ENCODE peak calls at places on chromosomes 6 and 20, in nine cellular contexts. V is fibroblast of mammary gland, I is EH, Q is mucosa of gallbladder, T is A172, A is mesenteric fat pad, U is body of pancreas, X is breast epithelium, Y is sigmoid colon. Z is an unnamed sample.

GRCh38 chr6:36954262-36954931 is at the start of gene PI16:
- DNase-seq in V (no peak), I (no peak), Q (no peak), T (no peak), A (peak; percentile 64), U (no peak), X (no peak), Y (no peak), Z (no peak)

GRCh38 chr6:147738516-147739187 is 230.2 kb downstream of the SAMD5 start:
- DNase-seq in V (peak; percentile 11), I (peak; percentile 16), Q (no peak), T (peak; percentile 18), A (no peak), U (no peak), X (no peak), Y (no peak), Z (no peak)

GRCh38 chr20:46222521-46223007 is 85.7 kb downstream of the CDH22 start:
- DNase-seq in V (no peak), I (no peak), Q (no peak), T (no peak), A (no peak), U (peak; percentile 67), X (no peak), Y (no peak), Z (no peak)

GRCh38 chr6:48135352-48136084 is 24.5 kb upstream of the PTCHD4 start:
- DNase-seq in V (peak; percentile 92), I (peak; percentile 63), Q (no peak), T (peak; percentile 69), A (no peak), U (no peak), X (no peak), Y (no peak), Z (no peak)

GRCh38 chr20:46894579-46894958 is at the start of gene EYA2:
- DNase-seq in V (no peak), I (no peak), Q (no peak), T (no peak), A (no peak), U (no peak), X (no peak), Y (no peak), Z (no peak)

GRCh38 chr6:48505621-48506020 is 394.6 kb upstream of the PTCHD4 start:
- DNase-seq in V (no peak), I (no peak), Q (no peak), T (no peak), A (no peak), U (no peak), X (no peak), Y (no peak), Z (no peak)

GRCh38 chr6:57021086-57021720 is 25.3 kb upstream of the KIAA1586 start:
- DNase-seq in V (peak; percentile 66), I (peak; percentile 57), Q (no peak), T (peak; percentile 35), A (no peak), U (no peak), X (no peak), Y (no peak), Z (peak; percentile 37)

GRCh38 chr6:148193063-148193680 is 149.5 kb upstream of the SASH1 start:
- DNase-seq in V (peak; percentile 30), I (peak; percentile 16), Q (peak; percentile 60), T (no peak), A (no peak), U (no peak), X (peak; percentile 45), Y (no peak), Z (no peak)

GRCh38 chr20:1720226-1720625 is 62.6 kb upstream of the SIRPG start:
- DNase-seq in V (no peak), I (no peak), Q (peak; percentile 2), T (no peak), A (no peak), U (no peak), X (no peak), Y (no peak), Z (no peak)

GRCh38 chr20:41395669-41396664 is 29.3 kb upstream of the EMILIN3 start:
- DNase-seq in V (no peak), I (no peak), Q (no peak), T (no peak), A (peak; percentile 82), U (no peak), X (no peak), Y (no peak), Z (no peak)

GRCh38 chr6:129251669-129252376 is 368.9 kb downstream of the LAMA2 start:
- DNase-seq in V (peak; percentile 75), I (peak; percentile 78), Q (peak; percentile 56), T (peak; percentile 51), A (no peak), U (peak; percentile 50), X (no peak), Y (no peak), Z (peak; percentile 75)

GRCh38 chr6:21749754-21750153 is 156.2 kb downstream of the SOX4 start:
- DNase-seq in V (no peak), I (no peak), Q (no peak), T (no peak), A (no peak), U (no peak), X (no peak), Y (no peak), Z (no peak)

GRCh38 chr20:17835240-17835940 is 133.2 kb downstream of the SNX5 start:
- DNase-seq in V (peak; percentile 92), I (peak; percentile 94), Q (peak; percentile 53), T (peak; percentile 91), A (no peak), U (peak; percentile 49), X (peak; percentile 63), Y (peak; percentile 88), Z (no peak)

GRCh38 chr6:168376120-168376519 is 56.5 kb upstream of the DACT2 start:
- DNase-seq in V (no peak), I (no peak), Q (no peak), T (no peak), A (peak; percentile 68), U (no peak), X (no peak), Y (peak; percentile 17), Z (no peak)

GRCh38 chr6:32982084-32982701 is 13.8 kb downstream of the BRD2 start:
- DNase-seq in V (peak; percentile 44), I (peak; percentile 25), Q (no peak), T (no peak), A (no peak), U (no peak), X (no peak), Y (no peak), Z (no peak)

GRCh38 chr6:168828800-168829199 is 387.8 kb downstream of the SMOC2 start:
- DNase-seq in V (peak; percentile 13), I (no peak), Q (no peak), T (peak; percentile 43), A (no peak), U (no peak), X (no peak), Y (no peak), Z (no peak)

GRCh38 chr6:117890172-117890571 is 16.9 kb upstream of the SLC35F1 start:
- DNase-seq in V (no peak), I (peak; percentile 4), Q (no peak), T (no peak), A (no peak), U (no peak), X (no peak), Y (no peak), Z (peak; percentile 83)

GRCh38 chr6:34232901-34233300 is 3.8 kb upstream of the HMGA1 start:
- DNase-seq in V (peak; percentile 46), I (no peak), Q (no peak), T (no peak), A (no peak), U (no peak), X (no peak), Y (no peak), Z (no peak)

GRCh38 chr6:136723780-136724179 is 68.5 kb downstream of the MAP3K5 start:
- DNase-seq in V (no peak), I (no peak), Q (no peak), T (no peak), A (no peak), U (peak; percentile 32), X (no peak), Y (no peak), Z (no peak)

GRCh38 chr6:159572344-159573120 is 120.5 kb downstream of the SOD2 start:
- DNase-seq in V (no peak), I (peak; percentile 3), Q (no peak), T (no peak), A (no peak), U (no peak), X (no peak), Y (no peak), Z (no peak)

GRCh38 chr20:45051497-45052060 is 49.3 kb downstream of the KCNS1 start:
- DNase-seq in V (no peak), I (no peak), Q (no peak), T (no peak), A (no peak), U (no peak), X (no peak), Y (no peak), Z (no peak)

GRCh38 chr6:2959909-2960719 is 11.3 kb downstream of the SERPINB6 start:
- DNase-seq in V (peak; percentile 81), I (peak; percentile 94), Q (no peak), T (peak; percentile 68), A (no peak), U (no peak), X (peak; percentile 38), Y (no peak), Z (no peak)

GRCh38 chr6:142845624-142846458 is 99.1 kb downstream of the HIVEP2 start:
- DNase-seq in V (peak; percentile 80), I (peak; percentile 96), Q (peak; percentile 89), T (peak; percentile 73), A (peak; percentile 93), U (peak; percentile 89), X (peak; percentile 63), Y (peak; percentile 91), Z (no peak)

GRCh38 chr6:68976260-68976659 is 341.2 kb downstream of the ADGRB3 start:
- DNase-seq in V (no peak), I (no peak), Q (no peak), T (no peak), A (no peak), U (no peak), X (no peak), Y (no peak), Z (no peak)

GRCh38 chr6:31272431-31272830 is 539 bp upstream of the HLA-C start:
- DNase-seq in V (no peak), I (peak; percentile 10), Q (no peak), T (no peak), A (no peak), U (peak; percentile 15), X (no peak), Y (no peak), Z (no peak)

GRCh38 chr20:57658447-57659130 is 38.4 kb upstream of the ZBP1 start:
- DNase-seq in V (no peak), I (no peak), Q (no peak), T (no peak), A (peak; percentile 67), U (peak; percentile 4), X (peak; percentile 16), Y (peak; percentile 50), Z (no peak)

GRCh38 chr6:150201791-150202329 is 59.0 kb downstream of the PPP1R14C start:
- DNase-seq in V (no peak), I (no peak), Q (no peak), T (no peak), A (no peak), U (no peak), X (no peak), Y (no peak), Z (no peak)

GRCh38 chr20:24560571-24561485 is 91.4 kb downstream of the SYNDIG1 start:
- DNase-seq in V (no peak), I (no peak), Q (no peak), T (peak; percentile 21), A (no peak), U (no peak), X (no peak), Y (no peak), Z (no peak)

GRCh38 chr6:130885392-130886192 is 58.4 kb downstream of the SMLR1 start:
- DNase-seq in V (peak; percentile 85), I (peak; percentile 76), Q (peak; percentile 84), T (peak; percentile 68), A (no peak), U (peak; percentile 76), X (peak; percentile 48), Y (peak; percentile 78), Z (peak; percentile 91)

GRCh38 chr6:137045221-137045789 is 540 bp upstream of the IL20RA start:
- DNase-seq in V (no peak), I (no peak), Q (no peak), T (no peak), A (no peak), U (no peak), X (no peak), Y (no peak), Z (no peak)

GRCh38 chr20:50252715-50253500 is 62.3 kb downstream of the CEBPB start:
- DNase-seq in V (no peak), I (no peak), Q (no peak), T (no peak), A (no peak), U (no peak), X (no peak), Y (no peak), Z (no peak)